ENCODE peak calls at places on chromosome 15, in nine cellular contexts. J is endothelial cell of umbilical vein, U is heart left ventricle, L is suprapubic skin, F is uterus, E is breast epithelium, X is ovary, I is tibial nerve, V is adrenal gland. S is an unnamed sample. For H3K36me3, the result is how much of the 10 kb centered on the place peaks cover.

GRCh38 chr15:38555686-38556334 is 8.8 kb downstream of the RASGRP1 start:
- DNase-seq in X (no peak), I (no peak), U (no peak), J (no peak), F (no peak), E (no peak), V (no peak), L (no peak), S (no peak)

GRCh38 chr15:46961795-46962194 is 755.5 kb upstream of the SEMA6D start:
- DNase-seq in I (no peak), F (no peak), V (no peak), L (no peak), J (no peak), E (no peak), X (no peak), U (no peak), S (no peak)

GRCh38 chr15:51623386-51623938 is 891 bp upstream of the DMXL2 start:
- DNase-seq in E (no peak), J (peak), X (no peak), L (no peak), I (no peak), U (no peak), F (no peak), V (no peak), S (peak)

GRCh38 chr15:92097473-92098178 is 244.1 kb downstream of the SLCO3A1 start:
- DNase-seq in X (no peak), L (no peak), I (no peak), V (peak), U (no peak), F (peak), J (peak), E (no peak), S (peak)

GRCh38 chr15:41230345-41230649 is 260 bp downstream of the EXD1 start:
- DNase-seq in I (no peak), L (no peak), V (no peak), F (no peak), J (no peak), U (no peak), E (no peak), X (no peak), S (no peak)

GRCh38 chr15:43920201-43920600 is 93.4 kb downstream of the WDR76 start:
- DNase-seq in J (no peak), F (no peak), V (no peak), E (no peak), X (no peak), L (no peak), U (no peak), I (no peak), S (no peak)

GRCh38 chr15:67943475-67943874 is 103.6 kb upstream of the RNU6-1 start:
- DNase-seq in F (no peak), U (no peak), V (no peak), I (no peak), J (no peak), X (no peak), L (no peak), E (no peak), S (no peak)

GRCh38 chr15:67781907-67782559 is 43.3 kb upstream of the SKOR1 start:
- DNase-seq in I (no peak), U (no peak), J (no peak), F (no peak), X (no peak), V (no peak), E (no peak), L (no peak), S (no peak)

GRCh38 chr15:51726302-51727073 is 11.0 kb downstream of the LYSMD2 start:
- DNase-seq in L (peak), X (peak), V (peak), J (no peak), U (peak), I (no peak), F (peak), E (no peak), S (no peak)

GRCh38 chr15:26889298-26889898 is 22.5 kb downstream of the GABRA5 start:
- DNase-seq in J (peak), I (no peak), E (peak), U (no peak), F (no peak), V (peak), X (no peak), L (no peak), S (peak)

GRCh38 chr15:51619331-51620033 is 3.1 kb downstream of the DMXL2 start:
- DNase-seq in J (no peak), I (no peak), F (no peak), U (no peak), E (no peak), V (no peak), X (no peak), L (no peak), S (no peak)

GRCh38 chr15:95718441-95718840 is 612.1 kb upstream of the NR2F2 start:
- DNase-seq in L (no peak), J (no peak), X (peak), I (no peak), U (peak), F (peak), V (peak), E (peak), S (no peak)

GRCh38 chr15:31977812-31978662 is 52.3 kb upstream of the CHRNA7 start:
- DNase-seq in J (peak), E (no peak), F (no peak), I (no peak), V (peak), L (no peak), U (peak), X (no peak), S (peak)

GRCh38 chr15:75104804-75105557 is 81.6 kb downstream of the PPCDC start:
- DNase-seq in I (no peak), V (peak), L (no peak), X (no peak), U (no peak), J (peak), E (peak), F (no peak), S (no peak)

GRCh38 chr15:40238927-40239591 is at the start of gene PAK6:
- DNase-seq in L (no peak), J (peak), X (peak), F (peak), V (peak), I (no peak), U (no peak), E (peak), S (peak)

GRCh38 chr15:26711445-26711844 is 61.4 kb downstream of the GABRB3 start:
- DNase-seq in F (no peak), L (no peak), I (no peak), V (no peak), X (no peak), E (no peak), U (no peak), J (no peak), S (no peak)

GRCh38 chr15:36175181-36175750 is 404.2 kb upstream of the CDIN1 start:
- DNase-seq in I (no peak), V (no peak), J (no peak), E (no peak), X (no peak), U (no peak), L (no peak), F (no peak), S (no peak)

GRCh38 chr15:78147566-78147965 is 1.6 kb upstream of the IDH3A start:
- DNase-seq in V (no peak), E (no peak), F (no peak), I (no peak), X (no peak), L (peak), U (peak), J (no peak), S (no peak)

GRCh38 chr15:78148392-78149067 is 632 bp upstream of the IDH3A start:
- DNase-seq in I (no peak), L (peak), V (no peak), E (no peak), X (no peak), U (no peak), F (no peak), J (no peak), S (no peak)

GRCh38 chr15:78149805-78150751 is 916 bp downstream of the IDH3A start:
- DNase-seq in I (no peak), E (no peak), F (no peak), L (peak), X (no peak), V (peak), U (no peak), J (peak), S (no peak)

GRCh38 chr15:78146437-78147154 is 2.6 kb upstream of the IDH3A start:
- DNase-seq in I (no peak), L (no peak), E (no peak), J (no peak), V (no peak), U (no peak), X (no peak), F (no peak), S (no peak)

GRCh38 chr15:78149068-78149804 is at the start of gene IDH3A:
- DNase-seq in E (peak), F (peak), J (peak), I (peak), X (peak), L (peak), U (peak), V (peak), S (peak)
- TF ChIP-seq POLR2A in E (peak), F (peak), J (peak), I (peak), X (peak), L (no peak), U (peak), V (peak), S (peak)

DNA sequence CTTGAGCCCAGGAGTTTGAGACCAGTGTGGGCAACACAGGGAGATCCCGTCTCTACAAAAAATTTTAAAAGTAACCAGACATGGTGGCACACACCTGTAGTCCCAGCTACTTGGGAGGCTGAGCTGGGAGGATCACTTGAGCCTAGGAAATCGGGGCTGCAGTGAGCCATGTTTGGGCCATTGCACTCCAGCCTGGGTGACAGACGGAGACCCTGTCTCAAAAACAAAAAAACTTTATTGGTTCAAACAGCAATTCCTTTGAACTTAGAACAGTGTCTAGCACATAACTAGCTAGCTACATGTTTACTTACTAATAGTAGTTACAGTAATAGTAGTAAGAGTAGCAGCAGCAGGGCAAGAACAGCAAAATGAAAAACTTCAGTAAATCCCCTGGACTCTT is 10.1 kb downstream of the HAUS2 start:
- DNase-seq in U (no peak), E (no peak), X (no peak), V (no peak), I (no peak), J (no peak), F (no peak), L (no peak), S (no peak)
- H3K36me3 ChIP-seq in U (half or more), E (under half), X (under half), V (under half), I (half or more), J (under half), F (under half), L (half or more), S (under half)

GRCh38 chr15:99249270-99249817 is at the start of gene TTC23:
- DNase-seq in U (no peak), L (no peak), X (peak), F (no peak), I (no peak), J (peak), V (peak), E (peak), S (peak)

GRCh38 chr15:99250001-99250400 is 620 bp upstream of the TTC23 start:
- DNase-seq in U (no peak), L (no peak), V (no peak), X (no peak), F (no peak), I (no peak), J (no peak), E (no peak), S (no peak)

GRCh38 chr15:99252326-99252725 is 1.0 kb downstream of the LRRC28 start:
- DNase-seq in L (no peak), I (no peak), V (no peak), X (no peak), J (no peak), E (no peak), U (no peak), F (no peak), S (no peak)

GRCh38 chr15:99251436-99251821 is at the start of gene LRRC28:
- DNase-seq in F (no peak), V (no peak), J (no peak), U (no peak), I (no peak), X (no peak), E (no peak), L (no peak), S (no peak)

DNA sequence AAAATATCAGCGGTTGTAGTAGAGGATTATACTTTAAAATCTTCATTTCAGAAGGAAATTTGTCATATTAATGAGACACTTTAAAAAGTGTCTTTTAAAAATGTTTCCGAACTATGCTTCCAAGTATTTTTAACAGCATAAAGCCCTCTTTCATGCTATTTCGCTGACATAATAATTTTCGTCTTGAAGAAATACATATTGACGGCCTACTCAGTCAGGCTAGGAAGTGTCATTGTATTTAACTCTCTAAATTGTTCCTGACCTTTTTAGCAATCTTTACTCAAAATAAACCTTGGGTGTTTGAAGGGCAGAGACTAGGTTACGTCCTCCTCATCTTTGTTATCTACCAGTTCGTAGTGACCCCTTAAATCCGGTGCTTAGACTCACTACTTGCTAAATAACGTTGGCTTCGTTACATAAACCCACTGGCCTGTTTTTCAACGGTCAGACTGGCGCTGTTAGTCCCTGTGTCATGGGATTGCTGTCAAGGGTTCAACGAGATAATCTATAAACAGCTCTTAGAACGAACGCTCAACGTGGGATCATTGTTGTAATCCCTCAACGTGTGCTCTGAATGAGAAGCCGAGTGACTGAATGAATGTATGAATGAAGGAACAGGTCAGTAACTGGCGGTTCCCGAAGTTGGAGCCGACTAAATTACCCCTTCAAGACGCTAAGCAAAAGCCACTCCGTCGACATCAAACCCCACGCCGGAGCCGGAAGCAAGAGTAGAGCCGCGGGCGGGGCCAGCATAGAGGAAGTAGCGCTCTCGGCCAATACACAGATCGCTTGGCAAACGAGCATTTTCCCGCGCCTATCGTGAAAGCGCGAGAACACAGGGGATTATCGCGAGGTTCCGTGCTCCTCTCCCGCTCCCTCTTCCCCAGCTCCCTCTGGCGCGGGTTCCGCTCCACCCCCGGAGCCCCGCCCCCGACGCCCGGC is 516 bp upstream of the LRRC28 start:
- DNase-seq in J (peak), F (peak), E (peak), I (peak), V (peak), U (peak), L (peak), X (peak), S (peak)
- TF ChIP-seq POLR2A in J (peak), F (peak), E (peak), I (peak), V (peak), U (peak), L (peak), X (peak), S (peak)

GRCh38 chr15:88906551-88906950 is 6.6 kb downstream of the MFGE8 start:
- DNase-seq in U (no peak), X (no peak), I (no peak), J (no peak), F (no peak), V (no peak), E (no peak), L (no peak), S (no peak)
- H3K36me3 ChIP-seq in U (under half), X (under half), I (half or more), J (under half), F (under half), V (under half), E (under half), L (half or more), S (under half)

DNA sequence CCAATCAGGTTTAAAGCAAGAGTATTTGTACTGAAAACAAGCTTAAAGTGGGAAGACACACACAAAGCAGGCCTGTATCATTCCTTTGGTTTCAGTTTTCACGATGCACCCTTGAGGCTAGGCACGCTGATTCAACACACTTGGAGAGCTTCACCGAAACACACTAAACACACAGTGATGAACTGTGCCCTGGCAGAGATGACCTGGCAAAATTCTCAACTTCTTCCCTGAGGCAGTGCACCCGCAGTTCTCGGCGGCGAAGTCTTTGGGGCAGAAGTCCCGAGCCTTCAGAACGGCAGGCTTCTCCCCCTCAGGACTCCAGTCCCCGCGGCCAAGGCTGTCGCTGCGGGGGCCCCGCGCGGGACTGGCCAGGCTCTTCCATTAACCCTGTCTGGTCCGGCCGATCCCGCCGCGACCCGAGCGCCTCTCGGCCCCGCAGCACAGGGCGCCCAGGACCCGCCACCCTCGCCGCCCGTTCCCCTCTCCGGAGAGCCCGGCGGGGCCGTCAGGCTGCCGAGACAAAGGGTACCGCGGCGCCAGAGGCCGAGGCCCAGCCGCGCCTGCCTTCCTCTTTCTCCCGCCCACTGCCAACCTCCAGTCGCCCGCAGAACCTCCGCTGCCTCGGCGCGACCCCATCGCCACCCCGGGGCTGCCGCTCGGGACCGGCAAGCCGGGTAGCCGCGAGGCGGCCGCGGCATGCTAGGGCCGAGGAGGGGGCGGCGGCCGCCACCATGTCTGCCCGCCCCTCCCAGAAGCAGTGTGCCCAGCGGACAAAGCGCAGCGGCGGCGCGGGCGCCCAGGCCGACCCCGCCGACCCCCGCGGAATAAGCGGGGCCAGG is 780 bp downstream of the GABPB1 start:
- DNase-seq in J (peak), F (peak), X (peak), V (peak), U (peak), E (peak), L (peak), I (peak), S (peak)
- TF ChIP-seq POLR2A in J (peak), F (peak), X (peak), V (peak), U (peak), E (no peak), L (peak), I (no peak), S (peak)

GRCh38 chr15:73741401-73741836 is 11.7 kb downstream of the INSYN1 start:
- DNase-seq in L (no peak), X (no peak), V (no peak), F (no peak), I (no peak), J (no peak), E (no peak), U (no peak), S (no peak)
- H3K36me3 ChIP-seq in L (under half), X (under half), V (under half), F (under half), I (under half), J (under half), E (under half), U (under half), S (under half)

DNA sequence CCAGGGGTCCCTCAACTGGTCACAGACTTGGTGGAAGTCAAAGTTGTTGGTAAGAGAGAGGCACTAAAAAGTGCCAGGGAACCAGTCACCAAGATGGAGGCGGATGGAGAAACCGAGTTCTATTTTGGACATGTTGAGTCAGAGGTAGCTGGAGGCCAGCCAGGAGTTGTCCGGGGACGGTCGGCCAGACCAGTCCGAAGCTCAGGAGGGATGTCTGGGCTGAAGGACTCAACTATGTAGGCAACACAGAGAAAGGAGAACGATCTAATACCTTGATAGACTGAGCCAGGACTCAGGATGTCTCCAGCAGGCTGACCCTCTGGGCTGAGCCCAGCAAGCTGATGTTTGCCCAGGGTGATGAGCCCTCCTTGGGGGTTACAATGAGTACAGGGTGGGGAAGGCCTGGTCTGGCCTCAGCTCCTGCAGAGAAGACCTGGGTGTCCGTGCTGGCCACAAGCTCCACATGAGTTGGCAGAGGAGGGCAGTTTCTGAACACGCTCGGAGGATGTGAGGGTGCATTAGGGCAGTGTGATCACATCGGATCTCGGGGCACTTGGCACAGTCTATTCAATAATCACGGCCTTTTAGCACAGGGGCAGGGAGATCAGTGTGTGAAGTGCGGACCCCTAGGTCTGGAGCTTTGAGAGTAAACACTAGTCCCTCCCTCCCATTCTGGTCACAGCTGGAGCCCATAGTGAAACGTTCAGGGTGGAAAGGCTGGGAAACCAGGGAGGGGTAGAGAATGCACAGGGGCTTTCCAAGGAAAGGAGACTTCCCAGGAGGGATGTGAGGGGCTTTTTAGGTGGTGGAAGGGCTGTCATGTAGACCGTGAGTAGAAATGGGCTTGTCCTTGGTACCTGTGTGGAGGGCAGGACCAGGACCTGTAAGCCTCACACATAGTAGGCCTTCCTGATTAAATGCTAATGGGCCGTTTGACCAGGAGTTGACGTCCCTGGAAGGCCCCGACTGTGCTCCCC is 111.9 kb downstream of the ETFA start:
- DNase-seq in J (no peak), L (peak), E (no peak), V (peak), U (peak), X (peak), I (no peak), F (peak), S (no peak)
- TF ChIP-seq POLR2A in J (no peak), L (no peak), E (no peak), V (no peak), U (no peak), X (no peak), I (no peak), F (no peak), S (no peak)